ENCODE peak calls at places on chromosomes 11 and 22, in ten cellular contexts. R is activated CD4-positive, CD25-positive, alpha-beta regulatory T cell; S is HS-5; G is NCI-H187 treated with DMSO at 0.1 percent for 48 hours; A is fibroblast of pulmonary artery; F is 8988T; L is CD8-positive, alpha-beta memory T cell; B is T47D; Z is hippocampal formation; O is germinal center. E is an unnamed sample.
A peak's percentile ranks its signal among the peaks of the same experiment; 100 is the strongest.

GRCh38 chr11:109508185-109508584 is 86.2 kb downstream of the C11orf87 start:
- DNase-seq in A (no peak), S (no peak), F (no peak), R (no peak), O (no peak), L (no peak), G (no peak), Z (no peak), B (no peak), E (no peak)

GRCh38 chr11:35237860-35238715 is 99.1 kb downstream of the CD44 start:
- DNase-seq in F (peak; percentile 26), R (peak; percentile 12), B (no peak), S (no peak), Z (no peak), A (peak; percentile 76), G (peak; percentile 40), O (peak; percentile 47), L (peak; percentile 18), E (peak; percentile 21)

GRCh38 chr11:32184057-32185055 is 93.5 kb downstream of the RCN1 start:
- DNase-seq in B (no peak), O (no peak), S (no peak), F (no peak), A (no peak), Z (no peak), G (no peak), L (no peak), R (no peak), E (no peak)

GRCh38 chr22:24503137-24503850 is 8.2 kb downstream of the UPB1 start:
- DNase-seq in F (peak; percentile 70), R (peak; percentile 36), G (no peak), O (peak; percentile 87), A (peak; percentile 69), S (no peak), Z (no peak), B (peak; percentile 16), L (peak; percentile 44), E (no peak)

GRCh38 chr22:44516841-44517240 is 18.8 kb upstream of the RTL6 start:
- DNase-seq in R (no peak), S (no peak), O (no peak), Z (no peak), A (no peak), B (no peak), G (no peak), L (no peak), F (no peak), E (no peak)

GRCh38 chr11:96228472-96228871 is 114.5 kb downstream of the MAML2 start:
- DNase-seq in F (peak; percentile 26), R (no peak), O (no peak), G (no peak), S (peak; percentile 79), Z (no peak), L (no peak), A (peak; percentile 96), B (no peak), E (no peak)

GRCh38 chr11:63999349-64000025 is 13.2 kb downstream of the OTUB1 start:
- DNase-seq in A (peak; percentile 26), G (peak; percentile 73), O (peak; percentile 62), Z (no peak), S (no peak), L (peak; percentile 47), B (no peak), F (peak; percentile 89), R (peak; percentile 18), E (no peak)

GRCh38 chr11:103683581-103683980 is 352.9 kb upstream of the DDI1 start:
- DNase-seq in F (no peak), B (no peak), S (no peak), L (no peak), O (no peak), G (no peak), R (no peak), A (peak; percentile 39), Z (no peak), E (no peak)

GRCh38 chr11:69948256-69949141 is 129.3 kb upstream of the FGF3 start:
- DNase-seq in R (no peak), Z (no peak), B (no peak), G (no peak), S (no peak), A (no peak), L (no peak), O (no peak), F (peak; percentile 65), E (no peak)

GRCh38 chr22:38030311-38031133 is 26.7 kb upstream of the PICK1 start:
- DNase-seq in S (no peak), F (no peak), G (no peak), R (no peak), A (no peak), B (no peak), Z (no peak), L (no peak), O (no peak), E (no peak)

GRCh38 chr11:64558065-64558745 is 32.8 kb upstream of the SLC22A12 start:
- DNase-seq in R (no peak), S (no peak), A (no peak), B (no peak), G (no peak), F (no peak), Z (no peak), L (no peak), O (no peak), E (no peak)

GRCh38 chr22:26406118-26406517 is 22.9 kb upstream of the ASPHD2 start:
- DNase-seq in R (no peak), A (peak; percentile 8), F (no peak), O (no peak), S (no peak), G (no peak), Z (no peak), B (no peak), L (no peak), E (no peak)

GRCh38 chr11:120066738-120067303 is 71.1 kb downstream of the TRIM29 start:
- DNase-seq in R (no peak), Z (no peak), F (no peak), B (no peak), L (no peak), S (no peak), G (no peak), O (no peak), A (no peak), E (no peak)

GRCh38 chr11:113419426-113420003 is 31.9 kb downstream of the ANKK1 start:
- DNase-seq in L (no peak), S (no peak), A (no peak), G (no peak), Z (no peak), R (no peak), B (no peak), F (no peak), O (no peak), E (no peak)

E was measured in DMS 273 treated with DMSO at 0.1 percent for 48 hours.